ENCODE peak calls at places on chromosomes 4 and X, in five cellular contexts. A is HCT116, Q is GM23248, M is PC-3, W is neural progenitor cell. R is an unnamed sample.

GRCh38 chr4:30948653-30949052 is 228.5 kb downstream of the PCDH7 start:
- DNase-seq in W (no peak), A (peak; percentile 90), Q (no peak), M (peak; percentile 57), R (no peak)

GRCh38 chr4:180058731-180059215 is 2184.4 kb upstream of the TENM3 start:
- DNase-seq in M (peak; percentile 3), Q (peak; percentile 44), W (peak; percentile 76), A (no peak), R (no peak)

GRCh38 chrX:112851806-112852205 is 11.2 kb upstream of the AMOT start:
- DNase-seq in M (no peak), W (no peak), A (no peak), Q (peak; percentile 36), R (no peak)

GRCh38 chr4:31516520-31516919 is 796.4 kb downstream of the PCDH7 start:
- DNase-seq in A (no peak), Q (no peak), W (no peak), M (no peak), R (no peak)

GRCh38 chr4:167903291-167903721 is 189.0 kb upstream of the ANXA10 start:
- DNase-seq in Q (peak; percentile 70), M (peak; percentile 73), W (no peak), A (no peak), R (no peak)

GRCh38 chr4:163492951-163493504 is 1.5 kb upstream of the TMA16 start:
- DNase-seq in A (peak; percentile 73), Q (peak; percentile 4), W (no peak), M (peak; percentile 8), R (peak; percentile 27)

GRCh38 chr4:177047851-177048174 is 255.1 kb upstream of the VEGFC start:
- DNase-seq in M (peak; percentile 54), Q (peak; percentile 67), A (no peak), W (no peak), R (no peak)

GRCh38 chr4:36322921-36323354 is 41.5 kb downstream of the DTHD1 start:
- DNase-seq in A (no peak), W (no peak), M (no peak), Q (no peak), R (no peak)

GRCh38 chr4:3476936-3477749 is 14.0 kb downstream of the DOK7 start:
- DNase-seq in W (peak; percentile 0), M (no peak), A (no peak), Q (no peak), R (no peak)

GRCh38 chrX:16023790-16024734 is 99.3 kb upstream of the GRPR start:
- DNase-seq in A (peak; percentile 65), W (peak; percentile 60), M (peak; percentile 73), Q (peak; percentile 72), R (no peak)

GRCh38 chr4:154120277-154120676 is 331.4 kb upstream of the SFRP2 start:
- DNase-seq in Q (no peak), A (no peak), W (no peak), M (no peak), R (no peak)

GRCh38 chr4:155757745-155758265 is 1.0 kb upstream of the GUCY1B1 start:
- DNase-seq in W (no peak), A (no peak), Q (no peak), M (no peak), R (no peak)

GRCh38 chrX:26649534-26649933 is 433.6 kb downstream of the MAGEB5 start:
- DNase-seq in W (peak; percentile 29), A (peak; percentile 40), M (peak; percentile 51), Q (peak; percentile 4), R (peak; percentile 47)

GRCh38 chrX:23844502-23845138 is 61.6 kb downstream of the SAT1 start:
- DNase-seq in M (no peak), A (no peak), Q (peak; percentile 3), W (no peak), R (no peak)

GRCh38 chrX:95427389-95427788 is 1257.3 kb upstream of the DIAPH2 start:
- DNase-seq in M (peak; percentile 46), A (no peak), W (no peak), Q (peak; percentile 2), R (no peak)

GRCh38 chrX:154799554-154800348 is 5.5 kb downstream of the MPP1 start:
- DNase-seq in M (peak; percentile 64), W (peak; percentile 80), Q (no peak), A (no peak), R (no peak)
- TF ChIP-seq EZH2phosphoT487 in M (no peak), W (peak; percentile 54), Q (no peak), A (no peak), R (no peak)

GRCh38 chrX:13717697-13718483 is 16.5 kb downstream of the TRAPPC2 start:
- DNase-seq in M (no peak), Q (peak; percentile 82), W (no peak), A (no peak), R (no peak)
- H3K4me3 ChIP-seq in M (no peak overlapping the region), Q (no peak overlapping the region), W (no peak overlapping the region), A (no peak overlapping the region), R (no peak overlapping the region)

GRCh38 chrX:107673401-107673800 is 45.1 kb downstream of the PRPS1 start:
- DNase-seq in W (no peak), M (no peak), A (no peak), Q (peak; percentile 16), R (no peak)

GRCh38 chrX:107673933-107674479 is 45.7 kb downstream of the PRPS1 start:
- DNase-seq in W (peak; percentile 33), M (no peak), A (no peak), Q (peak; percentile 59), R (peak; percentile 84)

GRCh38 chrX:107675365-107675654 is 47.0 kb downstream of the PRPS1 start:
- DNase-seq in M (no peak), Q (no peak), A (no peak), W (no peak), R (no peak)

GRCh38 chrX:107674480-107675364 is 46.4 kb downstream of the PRPS1 start:
- DNase-seq in W (no peak), Q (peak; percentile 75), A (no peak), M (no peak), R (peak; percentile 11)

GRCh38 chrX:107672955-107673378 is 44.7 kb downstream of the PRPS1 start:
- DNase-seq in A (peak; percentile 63), M (peak; percentile 84), W (peak; percentile 81), Q (peak; percentile 78), R (peak; percentile 83)
- TF ChIP-seq EZH2phosphoT487 in A (no peak), M (no peak), W (no peak), Q (no peak), R (no peak)

GRCh38 chr4:184012937-184013336 is 107.8 kb downstream of the STOX2 start:
- DNase-seq in W (no peak), A (no peak), M (no peak), Q (no peak), R (no peak)

GRCh38 chr4:184019084-184019483 is 114.0 kb downstream of the STOX2 start:
- DNase-seq in A (no peak), M (no peak), W (no peak), Q (no peak), R (no peak)

GRCh38 chr4:184014301-184014700 is 109.2 kb downstream of the STOX2 start:
- DNase-seq in M (peak; percentile 20), W (no peak), Q (no peak), A (no peak), R (no peak)

GRCh38 chr4:184019667-184020665 is 114.9 kb downstream of the STOX2 start:
- DNase-seq in W (no peak), M (no peak), A (no peak), Q (no peak), R (no peak)

DNA sequence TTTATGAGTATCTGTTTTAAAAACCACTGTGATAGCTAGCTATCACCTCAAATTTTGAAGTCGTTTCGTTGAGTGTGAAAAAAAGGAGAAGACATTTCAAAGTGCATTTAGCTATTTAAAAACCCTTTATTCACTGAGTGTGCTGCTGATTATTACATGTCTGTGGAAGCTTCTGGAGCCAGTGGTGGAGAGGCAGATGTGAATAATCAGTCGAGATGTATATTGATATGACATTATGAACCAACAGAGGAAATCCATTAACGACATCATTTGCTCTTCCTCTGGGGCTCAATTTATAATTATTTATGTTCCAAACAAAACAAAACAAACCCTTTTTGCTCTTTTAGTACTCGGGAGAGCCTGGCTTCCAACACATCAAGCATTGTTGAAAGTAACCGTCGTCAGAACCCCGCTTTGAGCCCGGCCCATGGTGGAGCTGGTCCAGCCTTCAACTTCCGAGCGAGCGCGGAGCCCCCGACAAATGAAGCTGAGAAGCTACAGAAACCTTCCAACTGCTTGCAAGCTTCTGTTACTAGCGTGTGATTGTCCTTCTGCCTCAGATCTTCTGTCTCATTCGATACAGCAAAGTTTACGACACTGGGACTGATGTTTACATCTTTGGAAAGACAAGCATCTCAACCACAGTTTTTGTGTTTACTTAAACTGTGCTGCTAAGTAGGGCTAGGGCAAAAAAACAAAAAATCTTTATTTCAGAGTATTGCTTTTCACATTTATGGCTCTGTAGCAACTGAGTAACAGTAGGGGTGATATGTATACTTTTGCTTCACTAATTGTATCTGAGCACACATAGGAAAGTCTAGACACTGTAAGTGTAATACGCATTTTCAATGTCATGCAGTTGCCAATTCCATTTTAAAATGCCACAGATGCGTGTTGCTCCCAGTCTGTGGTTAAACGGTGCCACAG is 111.9 kb downstream of the STOX2 start:
- DNase-seq in A (no peak), M (no peak), Q (no peak), W (no peak), R (no peak)
- H3K4me3 ChIP-seq in A (no peak overlapping the region), M (no peak overlapping the region), Q (no peak overlapping the region), W (no peak overlapping the region), R (no peak overlapping the region)

GRCh38 chr4:122007016-122007415 is 55.2 kb upstream of the TRPC3 start:
- DNase-seq in M (no peak), Q (peak; percentile 8), A (no peak), W (no peak), R (no peak)

GRCh38 chr4:122005064-122005755 is 53.4 kb upstream of the TRPC3 start:
- DNase-seq in W (no peak), A (no peak), M (no peak), Q (peak; percentile 45), R (no peak)

GRCh38 chr4:122000849-122001248 is 49.0 kb upstream of the TRPC3 start:
- DNase-seq in A (no peak), Q (no peak), W (peak; percentile 11), M (no peak), R (no peak)

GRCh38 chr4:121998024-121998423 is 46.2 kb upstream of the TRPC3 start:
- DNase-seq in M (peak; percentile 4), Q (no peak), A (no peak), W (peak; percentile 13), R (peak; percentile 1)

GRCh38 chr4:122003335-122003734 is 51.5 kb upstream of the TRPC3 start:
- DNase-seq in A (peak; percentile 42), W (peak; percentile 41), Q (peak; percentile 12), M (peak; percentile 44), R (peak; percentile 59)
- TF ChIP-seq EZH2phosphoT487 in A (no peak), W (no peak), Q (no peak), M (no peak), R (no peak)

GRCh38 chr4:25915359-25915716 is 1.3 kb downstream of the SMIM20 start:
- DNase-seq in W (no peak), A (no peak), M (no peak), Q (no peak), R (no peak)
- H3K4me3 ChIP-seq in W (peak overlapping the region; percentile 74), A (peak overlapping the region; percentile 93), M (no peak overlapping the region), Q (peak overlapping the region; percentile 89), R (peak overlapping the region; percentile 74)

GRCh38 chr4:2377241-2377640 is 41.2 kb downstream of the ZFYVE28 start:
- DNase-seq in A (no peak), Q (no peak), M (no peak), W (no peak), R (no peak)
- TF ChIP-seq EZH2phosphoT487 in A (no peak), Q (no peak), M (no peak), W (no peak), R (no peak)